ENCODE peak calls at places on chromosomes 16 and 17, in five cellular contexts. Q, J, H, E and S are unnamed samples.

GRCh38 chr17:32936894-32937500 is 9.0 kb downstream of the TMEM98 start:
- DNase-seq in Q (peak), H (peak), J (peak), E (peak), S (no peak)

GRCh38 chr16:65117701-65118448 is 4.0 kb downstream of the CDH11 start:
- DNase-seq in Q (peak), H (peak), E (peak), J (no peak), S (peak)

GRCh38 chr16:30875881-30876791 is 17.7 kb downstream of the BCL7C start:
- DNase-seq in E (no peak), J (peak), Q (no peak), H (no peak), S (peak)

GRCh38 chr17:74430706-74431567 is 951 bp upstream of the GPRC5C start:
- DNase-seq in J (no peak), Q (peak), E (peak), H (no peak), S (peak)

GRCh38 chr16:54128629-54129230 is 157.9 kb downstream of the IRX3 start:
- DNase-seq in E (no peak), Q (no peak), H (no peak), J (no peak), S (no peak)

GRCh38 chr17:31388770-31389672 is 2.5 kb upstream of the RAB11FIP4 start:
- DNase-seq in E (peak), Q (no peak), J (peak), H (no peak), S (no peak)

GRCh38 chr17:75036643-75037268 is 10.0 kb downstream of the ATP5PD start:
- DNase-seq in J (peak), Q (peak), H (no peak), E (peak), S (no peak)

GRCh38 chr17:43608313-43608712 is 53.4 kb downstream of the MEOX1 start:
- DNase-seq in H (no peak), Q (no peak), J (no peak), E (no peak), S (no peak)

GRCh38 chr16:825298-826061 is 24.9 kb upstream of the GNG13 start:
- DNase-seq in H (no peak), J (no peak), E (no peak), Q (no peak), S (peak)

GRCh38 chr17:10616502-10617119 is 40.5 kb downstream of the MYH3 start:
- DNase-seq in H (peak), E (peak), Q (peak), J (peak), S (peak)

GRCh38 chr16:78684655-78685400 is 585.4 kb downstream of the WWOX start:
- DNase-seq in E (no peak), Q (peak), J (no peak), H (no peak), S (no peak)

GRCh38 chr16:47779201-47780016 is 318.3 kb downstream of the PHKB start:
- DNase-seq in H (no peak), E (no peak), Q (no peak), J (no peak), S (peak)

GRCh38 chr16:52549011-52549692 is 2.2 kb upstream of the TOX3 start:
- DNase-seq in Q (no peak), E (no peak), J (no peak), H (no peak), S (no peak)

GRCh38 chr17:48726182-48726915 is 2.2 kb downstream of the HOXB13 start:
- DNase-seq in H (no peak), J (no peak), Q (no peak), E (no peak), S (no peak)

GRCh38 chr17:29572691-29573557 is 4.4 kb downstream of the TP53I13 start:
- DNase-seq in J (peak), E (peak), H (no peak), Q (peak), S (peak)

GRCh38 chr16:68892214-68892613 is 48.9 kb downstream of the TANGO6 start:
- DNase-seq in E (no peak), H (no peak), J (no peak), Q (no peak), S (no peak)

GRCh38 chr16:30473231-30474061 is 904 bp downstream of the ITGAL start:
- DNase-seq in Q (no peak), E (peak), H (no peak), J (no peak), S (no peak)

GRCh38 chr17:27670791-27671590 is 40.0 kb downstream of the LGALS9 start:
- DNase-seq in J (no peak), H (no peak), E (no peak), Q (no peak), S (no peak)

GRCh38 chr17:68514809-68515208 is 2.6 kb downstream of the PRKAR1A start:
- DNase-seq in Q (no peak), H (no peak), E (no peak), J (no peak), S (no peak)

GRCh38 chr17:9056566-9056965 is 35.3 kb downstream of the NTN1 start:
- DNase-seq in Q (no peak), E (no peak), H (no peak), J (no peak), S (no peak)

GRCh38 chr16:76598498-76598897 is 321.3 kb downstream of the CNTNAP4 start:
- DNase-seq in E (no peak), H (no peak), Q (no peak), J (no peak), S (no peak)

GRCh38 chr16:12754824-12755543 is 48.7 kb downstream of the CPPED1 start:
- DNase-seq in H (no peak), Q (no peak), E (no peak), J (no peak), S (no peak)

GRCh38 chr16:10576390-10577304 is 3.8 kb downstream of the EMP2 start:
- DNase-seq in E (no peak), H (no peak), Q (no peak), J (no peak), S (no peak)

GRCh38 chr17:248337-249235 is 67.1 kb upstream of the DOC2B start:
- DNase-seq in E (no peak), Q (peak), H (no peak), J (no peak), S (no peak)

GRCh38 chr17:16101440-16101839 is 101.8 kb downstream of the TTC19 start:
- DNase-seq in H (no peak), J (no peak), E (no peak), Q (no peak), S (no peak)

GRCh38 chr16:14628806-14629611 is 1.1 kb downstream of the PARN start:
- DNase-seq in J (no peak), E (no peak), H (no peak), Q (no peak), S (no peak)

GRCh38 chr16:14179116-14179515 is 108.0 kb downstream of the MRTFB start:
- DNase-seq in E (no peak), Q (no peak), H (no peak), J (no peak), S (no peak)

GRCh38 chr16:67228905-67229304 is 2.0 kb downstream of the TMEM208 start:
- DNase-seq in E (no peak), J (no peak), H (no peak), Q (no peak), S (no peak)

GRCh38 chr17:76633628-76634328 is 9.8 kb downstream of the ST6GALNAC1 start:
- DNase-seq in H (no peak), J (no peak), E (no peak), Q (no peak), S (no peak)
- H3K27ac ChIP-seq in H (no peak), J (no peak), E (no peak), Q (no peak), S (no peak)

DNA sequence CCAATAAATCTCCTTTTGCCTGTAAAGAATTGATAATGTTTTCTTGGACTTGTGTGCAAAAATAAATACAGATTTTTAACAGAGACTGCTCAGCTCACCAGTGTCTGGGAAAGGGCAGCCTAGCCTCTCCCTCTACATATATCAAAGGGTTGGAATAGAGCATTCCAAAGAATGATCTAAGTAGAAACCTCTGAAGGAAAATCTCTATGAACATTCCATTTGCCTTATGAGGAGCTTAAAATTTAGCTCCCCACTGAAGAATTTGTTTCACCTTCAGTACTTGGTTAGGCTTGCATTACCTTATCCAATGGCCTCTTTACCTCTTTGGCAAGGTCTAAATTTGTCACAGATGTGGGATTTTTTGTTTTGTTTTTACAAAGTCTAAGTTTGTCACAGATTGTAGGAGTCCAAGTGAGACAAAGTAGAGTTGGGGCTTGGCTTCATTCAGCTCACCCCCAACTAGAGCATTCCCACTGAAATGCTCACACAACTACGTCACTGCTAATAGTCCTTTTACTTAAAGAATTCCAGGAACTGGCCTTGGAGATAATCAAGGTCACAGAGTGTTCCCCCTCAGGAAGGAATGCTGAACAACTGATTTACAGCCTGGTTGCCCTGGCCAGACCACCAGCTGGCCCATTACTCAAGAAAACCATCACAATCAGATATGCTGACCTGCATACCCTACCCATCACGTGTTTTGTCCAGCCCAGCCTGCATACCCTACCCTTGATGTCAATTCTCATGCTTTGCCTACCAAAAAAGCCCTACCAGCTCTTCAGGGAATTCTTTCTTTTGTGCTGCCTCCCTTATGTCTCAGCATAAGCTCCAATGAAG is 26.6 kb upstream of the PPM1D start:
- DNase-seq in E (no peak), H (peak), J (no peak), Q (no peak), S (no peak)
- H3K27ac ChIP-seq in E (peak), H (peak), J (no peak), Q (peak), S (no peak)

GRCh38 chr16:89420204-89420603 is 70.2 kb downstream of the ANKRD11 start:
- DNase-seq in E (no peak), Q (no peak), J (no peak), H (no peak), S (no peak)

GRCh38 chr16:89422905-89423630 is 67.3 kb downstream of the ANKRD11 start:
- DNase-seq in H (no peak), Q (no peak), J (no peak), E (no peak), S (no peak)

GRCh38 chr16:89423709-89424260 is 66.6 kb downstream of the ANKRD11 start:
- DNase-seq in H (no peak), Q (peak), J (no peak), E (no peak), S (no peak)

GRCh38 chr16:89425523-89425922 is 64.8 kb downstream of the ANKRD11 start:
- DNase-seq in H (no peak), J (no peak), Q (no peak), E (no peak), S (no peak)

DNA sequence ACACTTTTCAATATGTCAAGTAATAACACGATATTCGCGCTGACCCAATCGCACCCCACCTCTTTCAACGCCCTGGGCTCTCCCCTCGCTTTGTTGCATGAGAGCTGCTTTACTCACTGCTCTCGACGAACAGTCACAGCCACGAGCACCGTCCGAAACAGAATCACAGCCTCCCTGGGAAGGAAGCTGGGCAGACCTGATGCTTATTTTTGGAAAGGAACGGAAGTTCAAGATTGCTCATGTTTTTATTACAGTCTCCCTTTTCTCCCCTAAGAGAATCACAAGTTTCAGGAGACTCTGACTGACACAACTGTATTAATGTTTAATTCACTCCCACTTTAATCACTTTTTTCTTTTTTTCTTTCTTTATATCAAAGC is 67.8 kb downstream of the ANKRD11 start:
- DNase-seq in Q (no peak), J (no peak), E (no peak), H (no peak), S (no peak)
- H3K27ac ChIP-seq in Q (peak), J (no peak), E (peak), H (peak), S (no peak)

DNA sequence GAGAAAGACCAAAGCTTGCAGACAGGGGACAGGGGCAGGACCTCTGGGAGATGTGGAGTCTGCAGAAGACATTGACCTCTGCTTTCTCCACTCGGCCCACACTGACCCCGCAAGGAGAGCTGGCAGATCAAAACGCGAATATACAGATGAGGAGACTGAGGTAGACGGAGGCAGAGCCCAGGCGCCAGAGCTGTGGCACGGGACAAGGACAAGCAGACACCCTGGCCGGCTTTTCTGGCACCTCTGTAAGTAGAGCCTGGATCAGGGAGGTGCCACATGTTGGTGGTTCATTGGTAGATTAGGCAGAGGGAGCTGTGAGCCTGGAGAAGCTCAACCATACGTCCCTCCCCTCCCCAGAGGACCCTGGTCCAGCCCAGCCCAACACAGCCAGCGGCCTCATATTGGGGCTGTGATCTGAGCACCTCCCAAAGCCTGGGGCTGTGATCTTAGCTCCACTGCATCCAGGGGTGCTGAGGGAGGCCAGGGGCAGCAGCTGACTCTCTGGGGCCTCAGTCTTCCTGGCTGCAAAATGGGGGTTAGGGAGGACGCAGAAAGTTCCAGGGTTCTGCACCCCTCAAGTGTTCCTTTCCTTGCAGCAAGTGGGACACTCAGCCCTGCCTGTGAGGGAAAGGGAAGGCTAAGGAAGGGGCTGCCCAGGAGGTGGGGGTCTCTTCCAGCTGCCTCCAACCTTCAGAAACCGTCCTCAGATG is 4.0 kb downstream of the NATD1 start:
- DNase-seq in E (no peak), Q (no peak), H (no peak), J (no peak), S (no peak)
- H3K27ac ChIP-seq in E (peak), Q (peak), H (no peak), J (no peak), S (no peak)

DNA sequence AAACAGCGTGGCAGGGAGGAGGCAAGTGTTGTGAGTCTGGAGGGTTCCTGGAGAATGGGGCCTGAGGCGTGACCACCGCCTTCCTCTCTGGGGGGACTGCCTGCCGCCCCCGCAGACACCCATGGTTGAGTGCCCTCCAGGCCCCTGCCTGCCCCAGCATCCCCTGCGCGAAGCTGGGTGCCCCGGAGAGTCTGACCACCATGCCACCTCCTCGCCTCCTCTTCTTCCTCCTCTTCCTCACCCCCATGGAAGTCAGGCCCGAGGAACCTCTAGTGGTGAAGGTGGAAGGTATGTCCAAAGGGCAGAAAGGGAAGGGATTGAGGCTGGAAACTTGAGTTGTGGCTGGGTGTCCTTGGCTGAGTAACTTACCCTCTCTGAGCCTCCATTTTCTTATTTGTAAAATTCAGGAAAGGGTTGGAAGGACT is at the start of gene CD19:
- DNase-seq in E (no peak), J (no peak), H (no peak), Q (no peak), S (no peak)
- H3K27ac ChIP-seq in E (no peak), J (no peak), H (no peak), Q (no peak), S (no peak)

GRCh38 chr17:78140169-78141051 is 5.8 kb upstream of the C17orf99 start:
- DNase-seq in J (peak), H (no peak), Q (peak), E (peak), S (no peak)

GRCh38 chr17:78141437-78142112 is 4.6 kb upstream of the C17orf99 start:
- DNase-seq in J (no peak), E (no peak), Q (no peak), H (no peak), S (no peak)

GRCh38 chr17:78135858-78136500 is 5.4 kb downstream of the TMC8 start:
- DNase-seq in E (no peak), J (no peak), H (no peak), Q (no peak), S (no peak)

GRCh38 chr17:78137392-78138203 is 7.0 kb downstream of the TMC8 start:
- DNase-seq in Q (no peak), H (no peak), J (peak), E (no peak), S (no peak)

DNA sequence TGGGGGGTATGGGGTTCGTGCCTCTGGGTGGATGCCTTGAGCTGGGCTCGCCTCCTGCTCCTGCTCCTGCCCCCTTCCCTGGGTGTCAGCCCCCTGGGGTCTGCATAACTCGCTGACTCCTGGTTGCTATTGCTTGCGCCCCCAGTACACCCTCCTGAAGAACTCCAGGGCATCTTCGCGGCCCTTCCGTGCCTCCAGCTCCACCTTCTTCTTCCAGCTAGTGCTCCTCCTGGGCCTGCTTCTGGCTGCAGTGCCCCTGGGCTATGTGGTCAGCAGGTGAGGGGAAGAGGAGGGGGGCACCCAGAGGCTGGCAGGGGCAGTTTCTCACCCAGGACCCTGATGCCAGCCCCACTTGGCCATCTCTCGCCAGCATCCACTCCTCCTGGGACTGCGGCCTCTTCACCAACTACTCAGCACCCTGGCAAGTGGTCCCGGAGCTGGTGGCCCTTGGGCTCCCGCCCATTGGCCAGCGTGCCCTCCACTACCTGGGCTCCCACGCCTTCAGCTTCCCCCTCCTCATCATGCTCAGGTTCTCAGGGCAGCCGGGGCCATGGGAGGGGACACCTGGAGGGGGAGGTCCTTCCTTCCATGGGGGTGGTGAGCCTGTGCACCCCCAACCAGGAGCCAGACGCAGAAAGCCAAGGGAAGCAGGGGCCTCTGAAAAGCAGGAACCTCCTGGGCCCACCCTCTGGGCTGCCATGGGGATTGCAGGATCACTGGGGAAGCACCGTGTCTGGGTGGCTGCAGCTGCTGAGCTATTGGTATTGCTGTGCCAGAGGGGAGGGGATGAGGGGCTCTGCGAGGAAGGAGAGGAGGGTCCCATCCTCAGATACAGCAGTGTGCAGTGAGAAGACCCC is 7.8 kb upstream of the C17orf99 start:
- DNase-seq in J (no peak), Q (no peak), E (no peak), H (no peak), S (no peak)
- H3K27ac ChIP-seq in J (peak), Q (no peak), E (no peak), H (no peak), S (no peak)

DNA sequence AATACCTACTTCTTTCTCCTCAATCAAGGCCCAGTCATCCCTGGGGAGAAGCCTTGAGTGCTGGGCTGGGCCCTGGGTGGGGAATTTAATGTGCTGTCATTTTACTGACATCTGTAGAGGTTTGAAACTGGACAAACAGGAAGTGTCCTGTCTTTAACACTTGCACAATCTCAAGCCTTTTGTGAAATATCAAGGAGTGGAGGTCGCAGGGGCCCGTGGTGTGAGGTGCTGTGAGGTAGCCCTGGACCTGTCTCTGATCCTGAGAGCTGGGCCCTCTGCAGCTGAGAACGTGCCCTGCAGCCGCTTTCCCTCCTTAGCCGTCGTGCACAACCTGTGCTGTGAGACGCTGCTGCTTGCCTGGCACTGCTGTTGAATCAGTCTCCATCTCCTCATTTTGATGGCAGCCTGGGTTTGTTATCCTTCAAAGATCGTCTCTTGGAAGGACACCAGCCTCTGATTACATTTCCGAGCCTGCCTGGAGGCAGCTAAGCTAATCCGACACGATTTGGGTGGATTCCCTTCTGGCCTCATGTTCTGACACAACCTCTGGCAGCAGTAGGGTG is 29.9 kb downstream of the SMARCE1 start:
- DNase-seq in E (no peak), H (no peak), Q (no peak), J (no peak), S (no peak)
- H3K27ac ChIP-seq in E (no peak), H (no peak), Q (no peak), J (no peak), S (no peak)